ENCODE peak calls at places on chromosomes 13 and 19, in nine cellular contexts. G, Q, N, Z, B, I, K, D and X are unnamed samples.

GRCh38 chr19:6963937-6964336 is 57.3 kb downstream of the MBD3L2B start:
- DNase-seq in G (no peak), I (peak; percentile 9), D (no peak), N (peak; percentile 35), Q (no peak), K (peak; percentile 2), B (no peak), Z (no peak), X (peak; percentile 19)

GRCh38 chr19:29477831-29478577 is 47.8 kb upstream of the VSTM2B start:
- DNase-seq in B (no peak), N (no peak), G (no peak), I (no peak), K (no peak), Z (no peak), D (no peak), Q (peak; percentile 0), X (no peak)

GRCh38 chr19:10924597-10924996 is 3.8 kb downstream of the YIPF2 start:
- DNase-seq in I (no peak), N (no peak), Q (no peak), B (no peak), D (no peak), G (no peak), K (no peak), Z (no peak), X (no peak)

GRCh38 chr13:48233886-48234488 is 981 bp downstream of the ITM2B start:
- DNase-seq in G (peak; percentile 65), N (no peak), I (peak; percentile 62), K (no peak), Q (peak; percentile 7), B (no peak), Z (peak; percentile 72), D (no peak), X (peak; percentile 4)

GRCh38 chr19:4984448-4984990 is 15.6 kb downstream of the KDM4B start:
- DNase-seq in N (no peak), I (no peak), Q (no peak), D (no peak), B (peak; percentile 44), K (no peak), G (no peak), Z (no peak), X (no peak)

GRCh38 chr19:50896591-50897190 is 14.5 kb downstream of the KLK4 start:
- DNase-seq in D (no peak), Z (peak; percentile 58), B (no peak), Q (no peak), G (no peak), N (peak; percentile 64), I (peak; percentile 57), K (no peak), X (peak; percentile 2)

GRCh38 chr19:56720281-56720680 is 48.7 kb upstream of the ZNF835 start:
- DNase-seq in K (no peak), N (no peak), Q (no peak), B (no peak), I (no peak), D (peak; percentile 17), Z (peak; percentile 1), G (no peak), X (no peak)

GRCh38 chr13:112073245-112074138 is 6.5 kb downstream of the SOX1 start:
- DNase-seq in Z (no peak), N (no peak), Q (no peak), D (no peak), B (peak; percentile 54), G (no peak), K (no peak), I (no peak), X (no peak)

GRCh38 chr19:3403489-3404323 is 37.3 kb downstream of the NFIC start:
- DNase-seq in Q (peak; percentile 95), K (no peak), B (no peak), Z (peak; percentile 92), D (peak; percentile 60), I (peak; percentile 53), G (no peak), N (no peak), X (no peak)

GRCh38 chr13:112759053-112759452 is 69.2 kb downstream of the ATP11A start:
- DNase-seq in N (no peak), B (no peak), D (no peak), Q (no peak), K (no peak), I (no peak), G (no peak), Z (no peak), X (no peak)

GRCh38 chr13:114073881-114074551 is 58.4 kb downstream of the RASA3 start:
- DNase-seq in N (no peak), I (no peak), B (no peak), G (no peak), K (no peak), D (no peak), Z (no peak), Q (no peak), X (no peak)

GRCh38 chr13:112991611-112992010 is 22.6 kb downstream of the MCF2L start:
- DNase-seq in Z (no peak), Q (no peak), N (no peak), K (no peak), B (no peak), D (no peak), I (no peak), G (no peak), X (no peak)

GRCh38 chr19:38142176-38143035 is 81.6 kb downstream of the DPF1 start:
- DNase-seq in Z (peak; percentile 52), I (peak; percentile 57), K (no peak), B (peak; percentile 78), N (peak; percentile 63), Q (peak; percentile 81), D (peak; percentile 45), G (peak; percentile 39), X (peak; percentile 15)

GRCh38 chr19:37251308-37252229 is 33.6 kb downstream of the ZNF383 start:
- DNase-seq in N (peak; percentile 70), Q (peak; percentile 95), I (peak; percentile 97), D (peak; percentile 86), Z (peak; percentile 99), G (peak; percentile 19), B (no peak), K (no peak), X (peak; percentile 87)

GRCh38 chr19:30923096-30923495 is 426.1 kb downstream of the TSHZ3 start:
- DNase-seq in Q (no peak), G (no peak), N (no peak), Z (no peak), I (no peak), B (no peak), K (no peak), D (no peak), X (no peak)

GRCh38 chr19:48613852-48614435 is 932 bp downstream of the FAM83E start:
- DNase-seq in I (peak; percentile 39), G (peak; percentile 36), Z (no peak), K (no peak), B (no peak), Q (no peak), D (no peak), N (no peak), X (no peak)

GRCh38 chr19:39746836-39747529 is 9.2 kb upstream of the CLC start:
- DNase-seq in Q (no peak), K (no peak), I (no peak), Z (no peak), N (no peak), D (no peak), B (no peak), G (no peak), X (no peak)

GRCh38 chr13:39616087-39616694 is 13.2 kb upstream of the LHFPL6 start:
- DNase-seq in Q (peak; percentile 85), B (peak; percentile 50), I (peak; percentile 74), N (peak; percentile 44), K (peak; percentile 13), G (peak; percentile 41), Z (peak; percentile 78), D (peak; percentile 66), X (peak; percentile 84)

GRCh38 chr19:18439025-18439909 is 1.3 kb upstream of the ISYNA1 start:
- DNase-seq in I (peak; percentile 52), Q (no peak), D (no peak), Z (peak; percentile 60), K (no peak), G (no peak), N (no peak), B (no peak), X (peak; percentile 15)

GRCh38 chr19:27748551-27749152 is 1464.3 kb downstream of the UQCRFS1 start:
- DNase-seq in N (no peak), Z (peak; percentile 6), B (no peak), G (no peak), K (no peak), D (no peak), Q (no peak), I (no peak), X (no peak)

GRCh38 chr19:3700242-3701032 is at the start of gene PIP5K1C:
- DNase-seq in I (peak; percentile 89), B (peak; percentile 98), N (peak; percentile 93), D (peak; percentile 96), G (peak; percentile 86), K (peak; percentile 92), Q (peak; percentile 98), Z (peak; percentile 85), X (peak; percentile 78)

GRCh38 chr13:87331178-87331577 is 340.0 kb upstream of the SLITRK5 start:
- DNase-seq in D (no peak), K (no peak), N (no peak), Z (no peak), Q (no peak), B (no peak), G (no peak), I (no peak), X (peak; percentile 5)

GRCh38 chr19:4889034-4889825 is 13.5 kb downstream of the ARRDC5 start:
- DNase-seq in N (no peak), Q (peak; percentile 55), I (peak; percentile 99), K (no peak), G (no peak), B (no peak), D (no peak), Z (peak; percentile 76), X (no peak)

GRCh38 chr13:24147570-24147963 is 13.0 kb upstream of the SPATA13 start:
- DNase-seq in Z (no peak), D (no peak), Q (no peak), I (no peak), N (no peak), G (peak; percentile 91), B (no peak), K (no peak), X (no peak)

GRCh38 chr13:113918580-113918979 is 54.7 kb upstream of the GAS6 start:
- DNase-seq in G (no peak), I (no peak), Q (no peak), N (no peak), K (no peak), B (no peak), D (no peak), Z (no peak), X (no peak)

GRCh38 chr19:45769054-45769782 is at the start of gene SIX5:
- DNase-seq in G (peak; percentile 97), D (peak; percentile 70), B (peak; percentile 99), Z (peak; percentile 99), I (peak; percentile 97), Q (peak; percentile 99), K (peak; percentile 88), N (peak; percentile 99), X (peak; percentile 99)

GRCh38 chr13:59464926-59465325 is 698.8 kb downstream of the DIAPH3 start:
- DNase-seq in G (no peak), B (no peak), Q (no peak), I (no peak), K (no peak), D (no peak), N (no peak), Z (no peak), X (no peak)

GRCh38 chr19:411723-412355 is 2.9 kb upstream of the C2CD4C start:
- DNase-seq in N (no peak), I (no peak), Z (no peak), B (peak; percentile 4), Q (no peak), G (no peak), K (no peak), D (no peak), X (no peak)

GRCh38 chr19:912181-913079 is 589 bp downstream of the R3HDM4 start:
- DNase-seq in D (no peak), Q (peak; percentile 71), G (no peak), B (no peak), N (peak; percentile 38), Z (no peak), I (peak; percentile 60), K (no peak), X (no peak)

GRCh38 chr19:2631213-2631821 is 71.2 kb downstream of the GNG7 start:
- DNase-seq in B (no peak), G (no peak), D (no peak), I (peak; percentile 47), Z (peak; percentile 49), Q (no peak), K (no peak), N (no peak), X (no peak)

GRCh38 chr19:21308778-21309177 is 20.4 kb downstream of the ZNF708 start:
- DNase-seq in I (no peak), G (no peak), Q (no peak), D (no peak), B (no peak), Z (peak; percentile 50), N (no peak), K (no peak), X (no peak)